ENCODE peak calls at places on chromosome X, in four cellular contexts. U is uterus, K is heart left ventricle, G is IMR-90. B is an unnamed sample.

GRCh38 chrX:153647461-153648357 is 706 bp downstream of the DUSP9 start:
- DNase-seq in G (no peak), K (no peak), U (peak), B (no peak)

GRCh38 chrX:115372026-115372610 is 82.6 kb downstream of the LUZP4 start:
- DNase-seq in G (peak), U (no peak), K (no peak), B (no peak)

GRCh38 chrX:147735364-147735763 is 176.4 kb upstream of the FMR1 start:
- DNase-seq in G (no peak), U (no peak), K (no peak), B (no peak)

GRCh38 chrX:133413218-133413925 is 1.9 kb downstream of the GPC4 start:
- DNase-seq in U (peak), G (no peak), K (no peak), B (no peak)

GRCh38 chrX:46653482-46653881 is 79.9 kb downstream of the CHST7 start:
- DNase-seq in U (no peak), K (no peak), G (peak), B (no peak)

GRCh38 chrX:133516691-133517090 is 101.4 kb upstream of the GPC4 start:
- DNase-seq in G (no peak), K (no peak), U (peak), B (no peak)

GRCh38 chrX:152735860-152736511 is 2.4 kb downstream of the MAGEA12 start:
- DNase-seq in G (no peak), K (no peak), U (no peak), B (no peak)

GRCh38 chrX:114017086-114017485 is 566.8 kb upstream of the HTR2C start:
- DNase-seq in G (no peak), U (no peak), K (no peak), B (no peak)

GRCh38 chrX:56995271-56995994 is at the start of gene SPIN3:
- DNase-seq in G (peak), K (peak), U (peak), B (peak)

GRCh38 chrX:37423864-37424569 is 74.9 kb downstream of the PRRG1 start:
- DNase-seq in G (peak), K (no peak), U (no peak), B (no peak)

GRCh38 chrX:11954196-11954595 is 184.1 kb upstream of the FRMPD4 start:
- DNase-seq in U (no peak), K (no peak), G (no peak), B (no peak)

GRCh38 chrX:36908801-36909403 is 99.3 kb upstream of the FAM47C start:
- DNase-seq in K (no peak), G (peak), U (no peak), B (no peak)

GRCh38 chrX:154411322-154411980 is at the start of gene TAFAZZIN:
- DNase-seq in U (peak), G (peak), K (peak), B (peak)

GRCh38 chrX:150907474-150907873 is 9.0 kb upstream of the CD99L2 start:
- DNase-seq in K (peak), U (no peak), G (no peak), B (no peak)

GRCh38 chrX:120315776-120316175 is 4.5 kb upstream of the TMEM255A start:
- DNase-seq in U (no peak), G (no peak), K (no peak), B (no peak)

GRCh38 chrX:81355436-81355835 is 153.5 kb downstream of the SH3BGRL start:
- DNase-seq in U (no peak), K (no peak), G (no peak), B (no peak)

GRCh38 chrX:39840141-39841126 is 257.3 kb downstream of the BCOR start:
- DNase-seq in K (no peak), G (no peak), U (no peak), B (no peak)

GRCh38 chrX:66015906-66016689 is 23.8 kb downstream of the VSIG4 start:
- DNase-seq in G (no peak), K (no peak), U (no peak), B (no peak)

GRCh38 chrX:66015152-66015827 is 24.6 kb downstream of the VSIG4 start:
- DNase-seq in U (no peak), K (no peak), G (no peak), B (no peak)

GRCh38 chrX:66018585-66019309 is 21.1 kb downstream of the VSIG4 start:
- DNase-seq in K (no peak), U (no peak), G (no peak), B (no peak)

GRCh38 chrX:66017659-66018170 is 22.2 kb downstream of the VSIG4 start:
- DNase-seq in G (no peak), U (no peak), K (no peak), B (no peak)

DNA sequence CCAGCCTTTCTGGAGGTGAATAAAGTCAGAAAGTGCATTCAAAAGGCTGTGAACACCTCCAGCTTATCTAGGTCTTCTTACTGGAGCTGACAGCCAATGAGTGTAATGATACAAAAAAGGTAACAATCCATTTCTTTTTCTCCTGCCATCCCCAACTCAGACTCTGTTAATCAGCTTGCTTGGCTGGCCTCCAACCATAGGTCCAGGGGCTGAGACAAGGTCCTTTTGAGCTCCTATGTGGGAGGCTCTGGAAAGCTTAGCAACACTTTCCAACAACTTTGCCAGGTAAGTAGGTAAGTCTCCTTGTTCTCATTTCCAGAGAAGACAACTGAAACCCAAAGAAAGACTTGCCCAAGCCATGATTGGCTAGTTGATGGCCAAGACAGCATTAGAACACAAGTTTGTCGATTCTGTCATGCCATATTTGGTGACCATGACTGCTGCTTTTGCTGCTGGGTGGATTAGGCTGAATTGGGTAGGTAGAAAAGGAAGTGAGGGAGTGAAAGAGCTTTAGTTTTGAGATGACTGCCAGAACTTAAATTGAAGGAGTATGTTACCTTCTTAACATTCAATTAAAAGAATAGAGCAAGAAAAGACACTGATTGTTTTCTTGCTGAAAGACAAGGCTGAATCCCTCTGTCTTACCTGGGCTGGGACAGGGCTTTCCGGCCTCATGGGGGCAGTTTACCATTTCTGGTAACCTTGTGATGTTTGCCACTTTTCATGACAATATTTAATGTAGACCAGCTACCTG is 22.8 kb downstream of the VSIG4 start:
- DNase-seq in U (no peak), G (no peak), K (no peak), B (no peak)
- TF ChIP-seq POLR2A in U (no peak), G (no peak), K (no peak), B (no peak)

GRCh38 chrX:53247928-53248327 is 22.9 kb upstream of the KDM5C start:
- DNase-seq in K (no peak), G (no peak), U (no peak), B (no peak)

GRCh38 chrX:53251307-53251706 is 26.3 kb upstream of the KDM5C start:
- DNase-seq in U (no peak), K (no peak), G (peak), B (no peak)

GRCh38 chrX:53253293-53254020 is 27.9 kb downstream of the IQSEC2 start:
- DNase-seq in K (no peak), U (no peak), G (no peak), B (no peak)

GRCh38 chrX:53249387-53250042 is 24.5 kb upstream of the KDM5C start:
- DNase-seq in U (no peak), G (no peak), K (no peak), B (no peak)

DNA sequence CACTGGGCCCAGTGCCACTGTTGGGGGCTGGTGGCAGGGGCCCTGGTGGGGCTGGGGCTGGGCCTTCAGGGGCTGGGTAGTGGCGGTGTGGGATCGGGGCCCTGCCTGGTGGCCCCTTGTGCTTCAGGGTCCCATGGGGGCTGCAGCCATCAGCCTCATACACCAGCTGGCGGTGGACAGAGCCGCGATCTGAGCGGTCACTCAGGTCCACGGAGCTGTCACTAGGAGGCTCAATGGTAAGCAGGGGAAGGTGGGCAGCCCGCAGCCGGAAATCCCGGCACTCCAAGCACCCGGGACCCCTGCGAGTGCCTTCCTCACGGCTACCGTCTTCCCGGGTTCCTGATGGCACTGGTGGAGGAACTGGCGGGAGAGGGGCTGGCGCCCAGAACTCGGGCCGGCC is 25.5 kb upstream of the KDM5C start:
- DNase-seq in U (no peak), K (no peak), G (no peak), B (no peak)
- H3K4me3 ChIP-seq in U (no peak), K (no peak), G (no peak), B (no peak)

DNA sequence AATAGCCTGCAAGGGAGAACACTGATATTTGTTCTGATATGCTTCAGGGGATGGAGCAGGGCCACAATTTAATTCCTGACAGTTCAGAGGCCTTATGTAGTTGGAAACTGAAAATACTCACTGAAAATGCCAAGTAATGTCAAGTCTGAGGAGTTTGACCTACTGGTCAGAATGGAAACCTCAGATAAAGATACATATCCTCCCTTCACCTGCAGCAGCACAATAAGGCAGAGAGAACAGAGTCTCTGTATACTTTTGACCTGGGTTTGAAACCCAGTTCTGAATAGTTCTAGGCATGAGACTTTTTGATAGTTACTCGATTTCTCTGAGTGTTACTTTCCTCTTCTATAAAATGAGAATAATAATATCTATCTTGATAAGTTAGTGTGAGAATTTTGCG is 65.8 kb upstream of the TRPC5 start:
- DNase-seq in K (no peak), U (no peak), G (no peak), B (no peak)
- TF ChIP-seq POLR2A in K (no peak), U (no peak), G (no peak), B (no peak)

GRCh38 chrX:123732679-123733363 is at the start of gene THOC2:
- DNase-seq in G (peak), K (peak), U (peak), B (peak)

GRCh38 chrX:123731258-123731986 is 1.4 kb downstream of the THOC2 start:
- DNase-seq in K (no peak), G (peak), U (no peak), B (no peak)

GRCh38 chrX:123731987-123732678 is 719 bp downstream of the THOC2 start:
- DNase-seq in U (no peak), K (peak), G (peak), B (no peak)

GRCh38 chrX:123728001-123728400 is 4.9 kb downstream of the THOC2 start:
- DNase-seq in U (no peak), G (no peak), K (no peak), B (no peak)

GRCh38 chrX:123728554-123728953 is 4.3 kb downstream of the THOC2 start:
- DNase-seq in U (no peak), G (no peak), K (no peak), B (no peak)
- H3K4me3 ChIP-seq in U (no peak), G (no peak), K (no peak), B (no peak)

DNA sequence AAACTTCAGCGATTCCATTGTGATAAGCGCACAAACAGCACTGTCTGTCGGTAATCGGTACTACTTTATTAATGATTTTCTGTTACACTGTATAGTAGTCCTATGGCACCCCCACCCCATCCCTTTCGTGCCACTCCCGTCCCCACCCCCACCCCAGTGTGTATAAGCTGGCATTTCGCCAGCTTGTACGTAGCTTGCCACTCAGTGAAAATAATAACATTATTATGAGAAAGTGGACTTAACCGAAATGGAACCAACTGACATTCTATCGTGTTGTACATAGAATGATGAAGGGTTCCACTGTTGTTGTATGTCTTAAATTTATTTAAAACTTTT is 4.8 kb downstream of the MID1IP1 start:
- DNase-seq in G (no peak), U (no peak), K (peak), B (no peak)
- TF ChIP-seq POLR2A in G (no peak), U (no peak), K (no peak), B (no peak)

GRCh38 chrX:130034178-130034577 is 51.7 kb downstream of the BCORL1 start:
- DNase-seq in G (no peak), U (no peak), K (no peak), B (no peak)
- H3K4me3 ChIP-seq in G (no peak), U (no peak), K (no peak), B (no peak)

GRCh38 chrX:103254171-103254824 is 657 bp downstream of the TCEAL8 start:
- DNase-seq in G (peak), U (peak), K (peak), B (no peak)

GRCh38 chrX:103258275-103258674 is 3.3 kb upstream of the TCEAL8 start:
- DNase-seq in G (no peak), U (no peak), K (no peak), B (no peak)

GRCh38 chrX:103256651-103257050 is 1.7 kb upstream of the TCEAL8 start:
- DNase-seq in K (no peak), G (no peak), U (no peak), B (no peak)

GRCh38 chrX:103253608-103254007 is 1.3 kb downstream of the TCEAL8 start:
- DNase-seq in G (no peak), K (peak), U (no peak), B (no peak)

GRCh38 chrX:103254921-103255455 is at the start of gene TCEAL8:
- DNase-seq in K (peak), G (peak), U (peak), B (peak)
- TF ChIP-seq POLR2A in K (no peak), G (no peak), U (peak), B (no peak)

B was measured in lower leg skin.